ENCODE peak calls at places on chromosome 4, in six cellular contexts. A is activated CD8-positive, alpha-beta T cell treated with anti-CD3 and anti-CD28 coated beads for 36 hours; V is KBM-7; J is C1 segment of cervical spinal cord; G is RPMI7951; F is stimulated activated naive CD8-positive, alpha-beta T cell treated with anti-CD3 and anti-CD28 coated beads, Interleukin-15, Interleukin-2, amounts not matched to agents 100 U/mL and 50 U/mL, for 24 hours. Y is an unnamed sample.

GRCh38 chr4:176791591-176792347 is 953 bp downstream of the VEGFC start:
- DNase-seq in V (peak), G (peak), F (peak), A (no peak), J (no peak), Y (no peak)

GRCh38 chr4:140839396-140839795 is 83.2 kb upstream of the TBC1D9 start:
- DNase-seq in A (no peak), G (no peak), V (no peak), J (no peak), F (no peak), Y (no peak)

GRCh38 chr4:38868055-38868965 is 704 bp downstream of the FAM114A1 start:
- DNase-seq in F (no peak), V (no peak), G (no peak), J (no peak), A (no peak), Y (no peak)

GRCh38 chr4:145044341-145044740 is 53.7 kb downstream of the ANAPC10 start:
- DNase-seq in V (no peak), F (no peak), A (no peak), J (no peak), G (no peak), Y (no peak)

GRCh38 chr4:140135529-140136021 is 18.4 kb downstream of the MAML3 start:
- DNase-seq in A (no peak), F (no peak), G (peak), J (peak), V (no peak), Y (no peak)

GRCh38 chr4:40375090-40375489 is 40.0 kb downstream of the CHRNA9 start:
- DNase-seq in V (no peak), A (no peak), F (no peak), G (no peak), J (no peak), Y (no peak)

GRCh38 chr4:133059117-133059516 is 90.0 kb upstream of the PCDH10 start:
- DNase-seq in V (no peak), G (no peak), J (no peak), F (no peak), A (no peak), Y (no peak)

GRCh38 chr4:175215657-175216056 is 297.5 kb downstream of the ADAM29 start:
- DNase-seq in A (no peak), G (no peak), J (no peak), V (no peak), F (no peak), Y (no peak)

GRCh38 chr4:6517171-6517570 is 44.8 kb upstream of the PPP2R2C start:
- DNase-seq in A (no peak), J (no peak), G (no peak), F (no peak), V (no peak), Y (no peak)

GRCh38 chr4:144411119-144411518 is 234.8 kb upstream of the HHIP start:
- DNase-seq in V (no peak), G (no peak), J (no peak), F (no peak), A (no peak), Y (no peak)

GRCh38 chr4:151721466-151721865 is 39.3 kb downstream of the GATB start:
- DNase-seq in J (no peak), G (no peak), A (no peak), V (no peak), F (no peak), Y (no peak)

GRCh38 chr4:128315756-128316520 is 28.3 kb upstream of the PGRMC2 start:
- DNase-seq in V (no peak), J (no peak), F (no peak), G (peak), A (no peak), Y (peak)

GRCh38 chr4:94304365-94304971 is 38.2 kb downstream of the HPGDS start:
- DNase-seq in F (peak), A (peak), J (no peak), V (peak), G (peak), Y (peak)

GRCh38 chr4:133969202-133969873 is 232.3 kb downstream of the PABPC4L start:
- DNase-seq in V (peak), A (no peak), F (no peak), J (no peak), G (peak), Y (peak)

GRCh38 chr4:118834960-118835895 is 698 bp downstream of the SEC24D start:
- DNase-seq in A (peak), G (peak), J (peak), F (peak), V (peak), Y (peak)

GRCh38 chr4:1376841-1377605 is 29.2 kb downstream of the NKX1-1 start:
- DNase-seq in J (no peak), F (no peak), A (no peak), G (no peak), V (no peak), Y (no peak)

GRCh38 chr4:168719725-168720124 is 222.9 kb downstream of the PALLD start:
- DNase-seq in G (no peak), A (no peak), V (no peak), J (no peak), F (no peak), Y (no peak)

GRCh38 chr4:33184684-33185083 is 2464.5 kb downstream of the PCDH7 start:
- DNase-seq in J (no peak), G (peak), F (no peak), V (peak), A (no peak), Y (no peak)

GRCh38 chr4:154164931-154165839 is 326.4 kb downstream of the DCHS2 start:
- DNase-seq in A (peak), V (no peak), J (no peak), F (peak), G (peak), Y (peak)

GRCh38 chr4:158782539-158783360 is 13.9 kb downstream of the FNIP2 start:
- DNase-seq in A (no peak), J (no peak), G (no peak), V (no peak), F (no peak), Y (no peak)

GRCh38 chr4:7785017-7785416 is 154.6 kb downstream of the AFAP1 start:
- DNase-seq in G (no peak), J (no peak), V (no peak), A (no peak), F (no peak), Y (no peak)

GRCh38 chr4:165464813-165465381 is 86.1 kb downstream of the CPE start:
- DNase-seq in F (no peak), V (peak), A (peak), J (no peak), G (peak), Y (peak)